ENCODE peak calls at places on chromosome 7, in seven cellular contexts. One of them, this sample, is unnamed.

GRCh38 chr7:2803342-2803692 is 40.8 kb downstream of the GNA12 start:
- DNase-seq in CD4-positive, CD25-positive, alpha-beta regulatory T cell: no peak
- DNase-seq in suprapubic skin: no peak
- DNase-seq in DND-41: no peak
- DNase-seq in GM23248: no peak
- DNase-seq in naive thymus-derived CD4-positive, alpha-beta T cell: no peak
- DNase-seq in heart right ventricle: no peak
- DNase-seq in this sample: no peak

GRCh38 chr7:117873056-117873932 is at the start of gene CTTNBP2:
- DNase-seq in DND-41: no peak
- DNase-seq in GM23248: peak; percentile 75
- DNase-seq in CD4-positive, CD25-positive, alpha-beta regulatory T cell: no peak
- DNase-seq in heart right ventricle: peak; percentile 33
- DNase-seq in suprapubic skin: peak; percentile 70
- DNase-seq in naive thymus-derived CD4-positive, alpha-beta T cell: no peak
- DNase-seq in this sample: peak; percentile 67

GRCh38 chr7:88141025-88141424 is 78.8 kb downstream of the SRI start:
- DNase-seq in CD4-positive, CD25-positive, alpha-beta regulatory T cell: no peak
- DNase-seq in GM23248: no peak
- DNase-seq in suprapubic skin: no peak
- DNase-seq in DND-41: no peak
- DNase-seq in naive thymus-derived CD4-positive, alpha-beta T cell: no peak
- DNase-seq in heart right ventricle: no peak
- DNase-seq in this sample: no peak

GRCh38 chr7:80760292-80760691 is 121.8 kb downstream of the CD36 start:
- DNase-seq in heart right ventricle: no peak
- DNase-seq in suprapubic skin: no peak
- DNase-seq in CD4-positive, CD25-positive, alpha-beta regulatory T cell: no peak
- DNase-seq in GM23248: no peak
- DNase-seq in DND-41: no peak
- DNase-seq in naive thymus-derived CD4-positive, alpha-beta T cell: no peak
- DNase-seq in this sample: no peak

GRCh38 chr7:105003275-105003674 is 10.7 kb upstream of the KMT2E start:
- DNase-seq in CD4-positive, CD25-positive, alpha-beta regulatory T cell: no peak
- DNase-seq in GM23248: peak; percentile 98
- DNase-seq in DND-41: no peak
- DNase-seq in heart right ventricle: peak; percentile 43
- DNase-seq in naive thymus-derived CD4-positive, alpha-beta T cell: no peak
- DNase-seq in suprapubic skin: no peak
- DNase-seq in this sample: peak; percentile 73

GRCh38 chr7:5457245-5457735 is 33.7 kb upstream of the TNRC18 start:
- DNase-seq in suprapubic skin: no peak
- DNase-seq in DND-41: no peak
- DNase-seq in GM23248: no peak
- DNase-seq in heart right ventricle: no peak
- DNase-seq in CD4-positive, CD25-positive, alpha-beta regulatory T cell: no peak
- DNase-seq in naive thymus-derived CD4-positive, alpha-beta T cell: no peak
- DNase-seq in this sample: no peak

GRCh38 chr7:127107601-127108007 is 145.1 kb downstream of the GRM8 start:
- DNase-seq in GM23248: peak; percentile 54
- DNase-seq in naive thymus-derived CD4-positive, alpha-beta T cell: no peak
- DNase-seq in DND-41: peak; percentile 58
- DNase-seq in CD4-positive, CD25-positive, alpha-beta regulatory T cell: peak; percentile 46
- DNase-seq in suprapubic skin: no peak
- DNase-seq in heart right ventricle: peak; percentile 39
- DNase-seq in this sample: no peak

GRCh38 chr7:18509491-18509890 is 13.9 kb downstream of the HDAC9 start:
- DNase-seq in naive thymus-derived CD4-positive, alpha-beta T cell: no peak
- DNase-seq in suprapubic skin: no peak
- DNase-seq in GM23248: no peak
- DNase-seq in heart right ventricle: no peak
- DNase-seq in CD4-positive, CD25-positive, alpha-beta regulatory T cell: no peak
- DNase-seq in DND-41: no peak
- DNase-seq in this sample: no peak

GRCh38 chr7:132203021-132203420 is 373.2 kb downstream of the PLXNA4 start:
- DNase-seq in CD4-positive, CD25-positive, alpha-beta regulatory T cell: no peak
- DNase-seq in DND-41: no peak
- DNase-seq in GM23248: no peak
- DNase-seq in naive thymus-derived CD4-positive, alpha-beta T cell: no peak
- DNase-seq in suprapubic skin: no peak
- DNase-seq in heart right ventricle: no peak
- DNase-seq in this sample: no peak

GRCh38 chr7:43208189-43208588 is 95.7 kb downstream of the HECW1 start:
- DNase-seq in GM23248: no peak
- DNase-seq in CD4-positive, CD25-positive, alpha-beta regulatory T cell: no peak
- DNase-seq in naive thymus-derived CD4-positive, alpha-beta T cell: no peak
- DNase-seq in suprapubic skin: no peak
- DNase-seq in heart right ventricle: no peak
- DNase-seq in DND-41: no peak
- DNase-seq in this sample: no peak

GRCh38 chr7:128889121-128889520 is 21.4 kb downstream of the KCP start:
- DNase-seq in heart right ventricle: no peak
- DNase-seq in suprapubic skin: peak; percentile 34
- DNase-seq in naive thymus-derived CD4-positive, alpha-beta T cell: no peak
- DNase-seq in CD4-positive, CD25-positive, alpha-beta regulatory T cell: no peak
- DNase-seq in GM23248: peak; percentile 38
- DNase-seq in DND-41: no peak
- DNase-seq in this sample: no peak

GRCh38 chr7:2639994-2640830 is 8.4 kb downstream of the TTYH3 start:
- DNase-seq in heart right ventricle: no peak
- DNase-seq in CD4-positive, CD25-positive, alpha-beta regulatory T cell: no peak
- DNase-seq in DND-41: no peak
- DNase-seq in suprapubic skin: no peak
- DNase-seq in naive thymus-derived CD4-positive, alpha-beta T cell: no peak
- DNase-seq in GM23248: no peak
- DNase-seq in this sample: no peak

GRCh38 chr7:139827042-139827441 is 2.0 kb upstream of the TBXAS1 start:
- DNase-seq in heart right ventricle: no peak
- DNase-seq in naive thymus-derived CD4-positive, alpha-beta T cell: no peak
- DNase-seq in CD4-positive, CD25-positive, alpha-beta regulatory T cell: peak; percentile 24
- DNase-seq in GM23248: no peak
- DNase-seq in suprapubic skin: no peak
- DNase-seq in DND-41: no peak
- DNase-seq in this sample: no peak

GRCh38 chr7:119783799-119784198 is 489.2 kb upstream of the KCND2 start:
- DNase-seq in naive thymus-derived CD4-positive, alpha-beta T cell: no peak
- DNase-seq in DND-41: no peak
- DNase-seq in heart right ventricle: peak; percentile 25
- DNase-seq in GM23248: peak; percentile 26
- DNase-seq in suprapubic skin: no peak
- DNase-seq in CD4-positive, CD25-positive, alpha-beta regulatory T cell: no peak
- DNase-seq in this sample: no peak

GRCh38 chr7:37323912-37324430 is 124.7 kb downstream of the ELMO1 start:
- DNase-seq in suprapubic skin: no peak
- DNase-seq in heart right ventricle: no peak
- DNase-seq in GM23248: no peak
- DNase-seq in CD4-positive, CD25-positive, alpha-beta regulatory T cell: no peak
- DNase-seq in DND-41: no peak
- DNase-seq in naive thymus-derived CD4-positive, alpha-beta T cell: no peak
- DNase-seq in this sample: no peak

GRCh38 chr7:91420606-91421390 is 156.6 kb downstream of the FZD1 start:
- DNase-seq in GM23248: no peak
- DNase-seq in DND-41: no peak
- DNase-seq in heart right ventricle: no peak
- DNase-seq in suprapubic skin: no peak
- DNase-seq in naive thymus-derived CD4-positive, alpha-beta T cell: no peak
- DNase-seq in CD4-positive, CD25-positive, alpha-beta regulatory T cell: no peak
- DNase-seq in this sample: no peak
- H3K4me3 ChIP-seq in GM23248: no peak overlapping the region
- H3K4me3 ChIP-seq in DND-41: no peak overlapping the region
- H3K4me3 ChIP-seq in heart right ventricle: no peak overlapping the region
- H3K4me3 ChIP-seq in suprapubic skin: no peak overlapping the region
- H3K4me3 ChIP-seq in naive thymus-derived CD4-positive, alpha-beta T cell: no peak overlapping the region
- H3K4me3 ChIP-seq in CD4-positive, CD25-positive, alpha-beta regulatory T cell: no peak overlapping the region
- H3K4me3 ChIP-seq in this sample: no peak overlapping the region

GRCh38 chr7:26375604-26376207 is 84.0 kb downstream of the SNX10 start:
- DNase-seq in GM23248: peak; percentile 9
- DNase-seq in naive thymus-derived CD4-positive, alpha-beta T cell: no peak
- DNase-seq in CD4-positive, CD25-positive, alpha-beta regulatory T cell: peak; percentile 34
- DNase-seq in DND-41: no peak
- DNase-seq in suprapubic skin: no peak
- DNase-seq in heart right ventricle: no peak
- DNase-seq in this sample: no peak

GRCh38 chr7:26372211-26372610 is 80.5 kb downstream of the SNX10 start:
- DNase-seq in suprapubic skin: no peak
- DNase-seq in GM23248: no peak
- DNase-seq in heart right ventricle: no peak
- DNase-seq in DND-41: no peak
- DNase-seq in CD4-positive, CD25-positive, alpha-beta regulatory T cell: no peak
- DNase-seq in naive thymus-derived CD4-positive, alpha-beta T cell: no peak
- DNase-seq in this sample: no peak

GRCh38 chr7:26372738-26373137 is 81.1 kb downstream of the SNX10 start:
- DNase-seq in CD4-positive, CD25-positive, alpha-beta regulatory T cell: no peak
- DNase-seq in DND-41: no peak
- DNase-seq in GM23248: no peak
- DNase-seq in heart right ventricle: no peak
- DNase-seq in naive thymus-derived CD4-positive, alpha-beta T cell: no peak
- DNase-seq in suprapubic skin: no peak
- DNase-seq in this sample: no peak

GRCh38 chr7:26376208-26376917 is 84.7 kb downstream of the SNX10 start:
- DNase-seq in naive thymus-derived CD4-positive, alpha-beta T cell: no peak
- DNase-seq in suprapubic skin: no peak
- DNase-seq in heart right ventricle: no peak
- DNase-seq in CD4-positive, CD25-positive, alpha-beta regulatory T cell: peak; percentile 34
- DNase-seq in DND-41: no peak
- DNase-seq in GM23248: peak; percentile 27
- DNase-seq in this sample: peak; percentile 51

DNA sequence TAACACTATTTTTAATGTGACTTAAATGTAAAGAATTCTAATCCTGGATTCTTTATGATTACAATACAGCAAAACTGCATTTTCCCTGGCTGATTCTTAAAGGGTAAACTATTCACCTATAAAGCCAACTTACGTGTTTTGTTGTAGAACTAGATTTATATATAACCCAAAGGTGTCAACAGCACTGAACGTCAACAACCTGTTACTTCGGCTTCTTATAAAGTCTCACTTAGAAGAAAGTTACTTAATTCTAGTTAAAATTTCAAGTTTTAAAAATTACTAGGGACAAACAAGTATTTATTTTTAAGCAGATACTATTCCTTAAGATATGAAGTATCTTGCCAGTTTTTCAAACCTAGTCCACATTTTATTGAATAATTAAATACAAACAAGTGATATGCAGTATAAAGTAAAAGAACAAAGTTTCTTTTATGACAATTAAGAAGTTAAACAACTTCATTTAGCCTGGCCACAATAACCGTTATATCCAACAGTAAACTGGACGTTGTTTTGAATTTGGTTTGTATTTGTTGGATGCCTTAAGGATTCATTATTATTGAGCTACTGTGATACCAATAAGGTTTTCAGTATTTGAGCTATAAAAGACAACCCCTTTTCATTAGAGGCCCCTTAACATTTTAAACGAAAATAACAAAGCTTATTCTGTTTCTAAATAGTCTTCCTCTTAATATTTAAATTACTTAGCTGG is 83.2 kb downstream of the SNX10 start:
- DNase-seq in naive thymus-derived CD4-positive, alpha-beta T cell: no peak
- DNase-seq in GM23248: no peak
- DNase-seq in CD4-positive, CD25-positive, alpha-beta regulatory T cell: no peak
- DNase-seq in suprapubic skin: no peak
- DNase-seq in DND-41: no peak
- DNase-seq in heart right ventricle: no peak
- DNase-seq in this sample: no peak
- H3K27ac ChIP-seq in naive thymus-derived CD4-positive, alpha-beta T cell: no peak overlapping the region
- H3K27ac ChIP-seq in GM23248: no peak overlapping the region
- H3K27ac ChIP-seq in CD4-positive, CD25-positive, alpha-beta regulatory T cell: no peak overlapping the region
- H3K27ac ChIP-seq in suprapubic skin: no peak overlapping the region
- H3K27ac ChIP-seq in DND-41: no peak overlapping the region
- H3K27ac ChIP-seq in heart right ventricle: no peak overlapping the region
- H3K27ac ChIP-seq in this sample: no peak overlapping the region

GRCh38 chr7:150363872-150364271 is 4.8 kb upstream of the REPIN1 start:
- DNase-seq in naive thymus-derived CD4-positive, alpha-beta T cell: no peak
- DNase-seq in heart right ventricle: no peak
- DNase-seq in CD4-positive, CD25-positive, alpha-beta regulatory T cell: no peak
- DNase-seq in suprapubic skin: no peak
- DNase-seq in GM23248: no peak
- DNase-seq in DND-41: peak; percentile 58
- DNase-seq in this sample: no peak

GRCh38 chr7:150362989-150363769 is 5.4 kb upstream of the REPIN1 start:
- DNase-seq in GM23248: no peak
- DNase-seq in DND-41: peak; percentile 86
- DNase-seq in suprapubic skin: no peak
- DNase-seq in CD4-positive, CD25-positive, alpha-beta regulatory T cell: no peak
- DNase-seq in naive thymus-derived CD4-positive, alpha-beta T cell: no peak
- DNase-seq in heart right ventricle: no peak
- DNase-seq in this sample: no peak

GRCh38 chr7:150360682-150361058 is 8.0 kb upstream of the REPIN1 start:
- DNase-seq in suprapubic skin: no peak
- DNase-seq in GM23248: no peak
- DNase-seq in CD4-positive, CD25-positive, alpha-beta regulatory T cell: no peak
- DNase-seq in heart right ventricle: no peak
- DNase-seq in DND-41: no peak
- DNase-seq in naive thymus-derived CD4-positive, alpha-beta T cell: no peak
- DNase-seq in this sample: no peak

GRCh38 chr7:150361402-150361801 is 7.2 kb upstream of the REPIN1 start:
- DNase-seq in GM23248: no peak
- DNase-seq in DND-41: no peak
- DNase-seq in CD4-positive, CD25-positive, alpha-beta regulatory T cell: no peak
- DNase-seq in suprapubic skin: no peak
- DNase-seq in naive thymus-derived CD4-positive, alpha-beta T cell: no peak
- DNase-seq in heart right ventricle: no peak
- DNase-seq in this sample: no peak

DNA sequence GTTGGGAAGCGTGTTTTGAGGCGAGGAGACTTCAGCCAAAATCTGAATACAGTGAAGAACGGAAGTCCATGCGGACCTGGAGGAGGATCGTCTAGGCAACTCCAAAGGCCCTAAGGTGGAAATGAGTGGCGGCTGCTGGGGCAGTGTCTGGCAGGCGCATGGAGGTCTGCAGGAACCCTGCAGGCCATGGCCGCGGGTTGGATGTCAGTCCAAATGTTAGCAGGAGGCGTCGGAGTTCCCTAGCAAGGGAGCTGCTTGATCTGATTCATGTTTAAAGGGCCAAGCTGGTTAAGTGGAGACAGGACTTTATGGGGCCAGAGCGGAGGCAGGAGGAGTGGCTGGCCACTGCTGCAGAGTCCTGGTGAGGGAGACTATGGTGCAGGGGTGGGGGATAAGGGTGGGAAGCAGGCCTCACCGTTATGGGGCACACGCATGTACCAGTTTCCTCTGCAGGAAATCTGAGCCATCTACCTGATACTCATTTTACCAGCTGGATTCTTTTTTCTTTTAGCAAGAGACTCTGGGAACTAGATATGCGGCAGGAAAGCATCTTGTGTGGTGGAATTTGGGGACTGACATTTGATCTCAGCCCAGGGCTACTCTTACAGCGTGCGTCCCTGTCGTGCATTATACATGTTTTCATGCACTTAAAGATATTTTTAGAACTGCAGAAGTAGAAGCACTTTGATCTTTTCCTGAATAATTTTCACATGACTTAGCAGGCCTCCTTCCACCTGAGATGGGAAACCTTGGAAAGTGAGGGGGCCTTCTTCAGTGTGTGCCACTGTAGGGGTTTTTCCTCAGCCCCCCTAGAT is 6.6 kb upstream of the REPIN1 start:
- DNase-seq in naive thymus-derived CD4-positive, alpha-beta T cell: no peak
- DNase-seq in heart right ventricle: no peak
- DNase-seq in CD4-positive, CD25-positive, alpha-beta regulatory T cell: no peak
- DNase-seq in GM23248: no peak
- DNase-seq in suprapubic skin: no peak
- DNase-seq in DND-41: peak; percentile 56
- DNase-seq in this sample: peak; percentile 45
- H3K4me1 ChIP-seq in naive thymus-derived CD4-positive, alpha-beta T cell: peaks cover 42% of the 10 kb centered on the region
- H3K4me1 ChIP-seq in heart right ventricle: peaks cover 36% of the 10 kb centered on the region
- H3K4me1 ChIP-seq in CD4-positive, CD25-positive, alpha-beta regulatory T cell: peaks cover 15% of the 10 kb centered on the region
- H3K4me1 ChIP-seq in GM23248: no peaks in the 10 kb centered on the region
- H3K4me1 ChIP-seq in suprapubic skin: peaks cover 7% of the 10 kb centered on the region
- H3K4me1 ChIP-seq in DND-41: peaks cover 99% of the 10 kb centered on the region
- H3K4me1 ChIP-seq in this sample: no peaks in the 10 kb centered on the region

GRCh38 chr7:158082761-158083160 is 504.9 kb downstream of the PTPRN2 start:
- DNase-seq in DND-41: no peak
- DNase-seq in suprapubic skin: peak; percentile 19
- DNase-seq in naive thymus-derived CD4-positive, alpha-beta T cell: no peak
- DNase-seq in heart right ventricle: no peak
- DNase-seq in GM23248: no peak
- DNase-seq in CD4-positive, CD25-positive, alpha-beta regulatory T cell: no peak
- DNase-seq in this sample: peak; percentile 16
- H3K4me3 ChIP-seq in DND-41: no peak overlapping the region
- H3K4me3 ChIP-seq in suprapubic skin: no peak overlapping the region
- H3K4me3 ChIP-seq in naive thymus-derived CD4-positive, alpha-beta T cell: no peak overlapping the region
- H3K4me3 ChIP-seq in heart right ventricle: no peak overlapping the region
- H3K4me3 ChIP-seq in GM23248: no peak overlapping the region
- H3K4me3 ChIP-seq in CD4-positive, CD25-positive, alpha-beta regulatory T cell: no peak overlapping the region
- H3K4me3 ChIP-seq in this sample: no peak overlapping the region

This sample was measured in aorta.